ENCODE peak calls at places on chromosomes 13 and 19, in five cellular contexts. J, Z, D, W and C are unnamed samples.

GRCh38 chr19:40253611-40254092 is 27.2 kb upstream of the CCNP start:
- DNase-seq in J (no peak), Z (no peak), D (no peak), W (no peak), C (no peak)

GRCh38 chr19:4742717-4743646 is 19.3 kb upstream of the DPP9 start:
- DNase-seq in J (peak; percentile 36), Z (peak; percentile 69), D (peak; percentile 79), W (no peak), C (no peak)

GRCh38 chr13:92833071-92833470 is 393.5 kb upstream of the GPC6 start:
- DNase-seq in J (no peak), Z (no peak), D (no peak), W (peak; percentile 76), C (peak; percentile 17)

GRCh38 chr13:46831588-46832194 is 34.7 kb upstream of the ESD start:
- DNase-seq in J (peak; percentile 45), Z (peak; percentile 67), D (no peak), W (peak; percentile 58), C (peak; percentile 68)

GRCh38 chr13:112248406-112248760 is 127.8 kb upstream of the SPACA7 start:
- DNase-seq in J (no peak), Z (peak; percentile 39), D (no peak), W (no peak), C (no peak)

GRCh38 chr13:112859817-112860190 is 109.2 kb upstream of the MCF2L start:
- DNase-seq in J (peak; percentile 10), Z (no peak), D (no peak), W (peak; percentile 82), C (peak; percentile 29)

GRCh38 chr13:107808388-107808787 is 406.9 kb downstream of the LIG4 start:
- DNase-seq in J (no peak), Z (no peak), D (no peak), W (peak; percentile 62), C (peak; percentile 38)

GRCh38 chr13:113623491-113624234 is 34.3 kb downstream of the ATP4B start:
- DNase-seq in J (no peak), Z (no peak), D (no peak), W (no peak), C (peak; percentile 40)

GRCh38 chr13:102040812-102041211 is 361.0 kb downstream of the FGF14 start:
- DNase-seq in J (no peak), Z (no peak), D (no peak), W (no peak), C (no peak)

GRCh38 chr19:49114630-49115363 is 627 bp downstream of the LIN7B start:
- DNase-seq in J (peak; percentile 75), Z (peak; percentile 86), D (peak; percentile 83), W (peak; percentile 33), C (peak; percentile 58)

GRCh38 chr19:38543807-38544568 is 73.8 kb downstream of the MAP4K1 start:
- DNase-seq in J (peak; percentile 76), Z (no peak), D (peak; percentile 82), W (peak; percentile 86), C (peak; percentile 88)

GRCh38 chr19:19626516-19627441 is 1.2 kb downstream of the LPAR2 start:
- DNase-seq in J (no peak), Z (no peak), D (no peak), W (no peak), C (no peak)

GRCh38 chr19:876089-876488 is 16.6 kb downstream of the CFD start:
- DNase-seq in J (no peak), Z (no peak), D (no peak), W (no peak), C (no peak)

GRCh38 chr13:90846956-90847355 is 500.5 kb upstream of the MIR17HG start:
- DNase-seq in J (no peak), Z (no peak), D (no peak), W (no peak), C (no peak)

GRCh38 chr19:29983568-29983967 is 41.5 kb downstream of the URI1 start:
- DNase-seq in J (no peak), Z (no peak), D (no peak), W (no peak), C (no peak)

GRCh38 chr13:60229708-60230272 is 66.1 kb upstream of the DIAPH3 start:
- DNase-seq in J (no peak), Z (no peak), D (no peak), W (no peak), C (peak; percentile 52)

GRCh38 chr19:48342414-48342738 is 17.0 kb downstream of the EMP3 start:
- DNase-seq in J (no peak), Z (no peak), D (no peak), W (no peak), C (no peak)

GRCh38 chr13:81658598-81659370 is 1317.9 kb upstream of the SPRY2 start:
- DNase-seq in J (peak; percentile 60), Z (no peak), D (peak; percentile 34), W (no peak), C (no peak)

GRCh38 chr19:51181913-51182419 is 39.9 kb downstream of the SIGLEC7 start:
- DNase-seq in J (peak; percentile 50), Z (no peak), D (peak; percentile 92), W (no peak), C (no peak)

GRCh38 chr13:59250276-59250990 is 913.3 kb downstream of the DIAPH3 start:
- DNase-seq in J (no peak), Z (no peak), D (no peak), W (no peak), C (peak; percentile 39)

GRCh38 chr19:10343495-10343894 is 4.1 kb upstream of the ICAM3 start:
- DNase-seq in J (no peak), Z (no peak), D (no peak), W (no peak), C (no peak)

GRCh38 chr13:51907040-51907732 is 45.4 kb downstream of the CCDC70 start:
- DNase-seq in J (no peak), Z (no peak), D (peak; percentile 10), W (no peak), C (no peak)

GRCh38 chr19:41695745-41696144 is 7.7 kb upstream of the CEACAM7 start:
- DNase-seq in J (no peak), Z (no peak), D (peak; percentile 17), W (no peak), C (no peak)

GRCh38 chr13:71964491-71965108 is 97.6 kb upstream of the DACH1 start:
- DNase-seq in J (no peak), Z (no peak), D (no peak), W (no peak), C (peak; percentile 6)

GRCh38 chr19:48413879-48414623 is 20.6 kb downstream of the GRIN2D start:
- DNase-seq in J (peak; percentile 61), Z (peak; percentile 70), D (peak; percentile 68), W (peak; percentile 43), C (peak; percentile 31)

GRCh38 chr19:16330811-16331690 is 6.4 kb downstream of the KLF2 start:
- DNase-seq in J (no peak), Z (no peak), D (no peak), W (no peak), C (peak; percentile 67)

GRCh38 chr13:77016241-77016812 is 10.6 kb downstream of the FBXL3 start:
- DNase-seq in J (no peak), Z (no peak), D (no peak), W (no peak), C (no peak)

GRCh38 chr19:28394705-28395104 is 818.2 kb downstream of the UQCRFS1 start:
- DNase-seq in J (no peak), Z (no peak), D (no peak), W (no peak), C (no peak)

GRCh38 chr19:41218615-41219507 is at the start of gene AXL:
- DNase-seq in J (peak; percentile 96), Z (peak; percentile 90), D (peak; percentile 91), W (peak; percentile 86), C (peak; percentile 97)

GRCh38 chr19:33266971-33267484 is 35.3 kb downstream of the CEBPA start:
- DNase-seq in J (no peak), Z (no peak), D (no peak), W (no peak), C (no peak)

GRCh38 chr13:43044720-43045301 is 21.4 kb downstream of the DNAJC15 start:
- DNase-seq in J (no peak), Z (no peak), D (no peak), W (no peak), C (no peak)

GRCh38 chr13:43036386-43037220 is 13.2 kb downstream of the DNAJC15 start:
- DNase-seq in J (peak; percentile 35), Z (no peak), D (peak; percentile 33), W (no peak), C (no peak)

GRCh38 chr13:43042410-43042921 is 19.1 kb downstream of the DNAJC15 start:
- DNase-seq in J (no peak), Z (no peak), D (no peak), W (no peak), C (no peak)

GRCh38 chr13:43046259-43046658 is 22.9 kb downstream of the DNAJC15 start:
- DNase-seq in J (no peak), Z (no peak), D (no peak), W (no peak), C (no peak)

DNA sequence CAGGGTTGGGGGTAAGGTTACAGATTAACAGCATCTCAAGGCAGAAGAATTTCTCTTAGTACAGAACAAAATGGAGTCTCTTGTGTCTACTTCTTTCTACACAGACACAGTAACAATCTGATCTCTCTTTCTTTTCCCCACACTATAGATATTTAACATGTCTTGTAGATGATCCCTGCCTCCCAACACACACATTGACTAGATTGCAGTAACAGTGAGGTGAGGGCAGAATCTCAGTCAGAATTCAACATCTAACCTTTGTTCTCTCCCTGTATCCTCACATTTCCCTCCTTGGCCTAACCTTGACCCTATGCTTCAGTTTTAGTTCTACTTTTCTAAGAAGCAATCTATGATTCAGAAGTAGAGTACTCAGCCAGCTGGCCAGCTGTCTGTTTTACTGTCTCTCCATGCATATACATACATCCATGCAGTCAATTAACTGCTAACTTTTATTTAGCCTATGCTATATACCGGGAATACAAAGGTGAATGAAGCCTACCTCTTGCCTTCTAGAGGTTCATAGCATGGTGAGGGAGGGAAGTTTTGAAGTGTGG is 18.1 kb downstream of the DNAJC15 start:
- DNase-seq in J (no peak), Z (no peak), D (no peak), W (peak; percentile 24), C (peak; percentile 10)
- H2BK120ac ChIP-seq in J (no peak overlapping the region), Z (no peak overlapping the region), D (no peak overlapping the region), W (no peak overlapping the region), C (no peak overlapping the region)

GRCh38 chr19:3536429-3537100 is 2.4 kb upstream of the TEKTIP1 start:
- DNase-seq in J (no peak), Z (no peak), D (no peak), W (no peak), C (no peak)
- H2BK120ac ChIP-seq in J (no peak overlapping the region), Z (no peak overlapping the region), D (no peak overlapping the region), W (no peak overlapping the region), C (no peak overlapping the region)

GRCh38 chr19:34448191-34448590 is 20.0 kb downstream of the UBA2 start:
- DNase-seq in J (no peak), Z (no peak), D (no peak), W (no peak), C (no peak)
- H2BK120ac ChIP-seq in J (no peak overlapping the region), Z (no peak overlapping the region), D (no peak overlapping the region), W (no peak overlapping the region), C (no peak overlapping the region)

GRCh38 chr13:48945626-48946025 is 30.1 kb upstream of the FNDC3A start:
- DNase-seq in J (no peak), Z (no peak), D (no peak), W (no peak), C (no peak)

GRCh38 chr13:48954086-48954485 is 21.6 kb upstream of the FNDC3A start:
- DNase-seq in J (no peak), Z (no peak), D (no peak), W (peak; percentile 51), C (peak; percentile 12)

GRCh38 chr13:48946163-48946562 is 29.5 kb upstream of the FNDC3A start:
- DNase-seq in J (no peak), Z (no peak), D (no peak), W (no peak), C (no peak)

GRCh38 chr13:48949566-48950506 is 25.9 kb upstream of the FNDC3A start:
- DNase-seq in J (no peak), Z (no peak), D (no peak), W (no peak), C (no peak)

GRCh38 chr13:48950507-48950886 is 25.2 kb upstream of the FNDC3A start:
- DNase-seq in J (peak; percentile 46), Z (no peak), D (no peak), W (peak; percentile 27), C (no peak)
- H2BK120ac ChIP-seq in J (no peak overlapping the region), Z (no peak overlapping the region), D (no peak overlapping the region), W (no peak overlapping the region), C (no peak overlapping the region)